ENCODE peak calls at places on chromosomes 4 and X, in four cellular contexts. One of them, this sample, is unnamed.

GRCh38 chr4:183165371-183165770 is 66.3 kb downstream of the WWC2 start:
- DNase-seq in K562: no peak
- DNase-seq in progenitor cell of endocrine pancreas: no peak
- DNase-seq in AG04450: no peak
- DNase-seq in this sample: no peak

GRCh38 chrX:85922821-85923220 is 124.5 kb downstream of the CHM start:
- DNase-seq in K562: no peak
- DNase-seq in progenitor cell of endocrine pancreas: no peak
- DNase-seq in AG04450: peak; percentile 24
- DNase-seq in this sample: peak; percentile 3

GRCh38 chr4:7524064-7524682 is 89.4 kb upstream of the PSAPL1 start:
- DNase-seq in AG04450: no peak
- DNase-seq in progenitor cell of endocrine pancreas: no peak
- DNase-seq in K562: no peak
- DNase-seq in this sample: no peak

GRCh38 chr4:26558166-26558895 is 25.6 kb upstream of the TBC1D19 start:
- DNase-seq in AG04450: no peak
- DNase-seq in K562: no peak
- DNase-seq in progenitor cell of endocrine pancreas: no peak
- DNase-seq in this sample: no peak

GRCh38 chr4:149766135-149766534 is 49.5 kb downstream of the IQCM start:
- DNase-seq in AG04450: no peak
- DNase-seq in progenitor cell of endocrine pancreas: no peak
- DNase-seq in K562: no peak
- DNase-seq in this sample: no peak

GRCh38 chrX:16786139-16786790 is at the start of gene TXLNG:
- DNase-seq in K562: peak; percentile 93
- DNase-seq in AG04450: peak; percentile 96
- DNase-seq in progenitor cell of endocrine pancreas: peak; percentile 98
- DNase-seq in this sample: peak; percentile 96

GRCh38 chr4:158042591-158043030 is 130.2 kb downstream of the GASK1B start:
- DNase-seq in progenitor cell of endocrine pancreas: no peak
- DNase-seq in K562: no peak
- DNase-seq in AG04450: peak; percentile 15
- DNase-seq in this sample: no peak

GRCh38 chr4:3280466-3280865 is 12.4 kb upstream of the RGS12 start:
- DNase-seq in K562: no peak
- DNase-seq in AG04450: no peak
- DNase-seq in progenitor cell of endocrine pancreas: no peak
- DNase-seq in this sample: no peak

GRCh38 chr4:8346838-8347605 is 77.5 kb downstream of the HTRA3 start:
- DNase-seq in progenitor cell of endocrine pancreas: no peak
- DNase-seq in K562: no peak
- DNase-seq in AG04450: no peak
- DNase-seq in this sample: no peak

GRCh38 chr4:159906051-159906450 is 803.2 kb downstream of the RAPGEF2 start:
- DNase-seq in K562: no peak
- DNase-seq in AG04450: no peak
- DNase-seq in progenitor cell of endocrine pancreas: no peak
- DNase-seq in this sample: no peak

GRCh38 chr4:40718571-40718970 is 31.2 kb upstream of the NSUN7 start:
- DNase-seq in AG04450: no peak
- DNase-seq in K562: no peak
- DNase-seq in progenitor cell of endocrine pancreas: no peak
- DNase-seq in this sample: no peak

GRCh38 chr4:73208376-73208775 is 50.2 kb downstream of the ANKRD17 start:
- DNase-seq in K562: no peak
- DNase-seq in AG04450: no peak
- DNase-seq in progenitor cell of endocrine pancreas: no peak
- DNase-seq in this sample: peak; percentile 29

GRCh38 chr4:17398035-17398434 is 113.9 kb downstream of the QDPR start:
- DNase-seq in AG04450: no peak
- DNase-seq in K562: no peak
- DNase-seq in progenitor cell of endocrine pancreas: no peak
- DNase-seq in this sample: no peak

GRCh38 chr4:151808120-151808529 is 47.3 kb upstream of the GATB start:
- DNase-seq in AG04450: no peak
- DNase-seq in K562: no peak
- DNase-seq in progenitor cell of endocrine pancreas: no peak
- DNase-seq in this sample: no peak

GRCh38 chr4:133668061-133668851 is 519.2 kb downstream of the PCDH10 start:
- DNase-seq in K562: no peak
- DNase-seq in progenitor cell of endocrine pancreas: no peak
- DNase-seq in AG04450: no peak
- DNase-seq in this sample: no peak

GRCh38 chr4:37661643-37662221 is 24.4 kb downstream of the RELL1 start:
- DNase-seq in progenitor cell of endocrine pancreas: no peak
- DNase-seq in AG04450: no peak
- DNase-seq in K562: no peak
- DNase-seq in this sample: no peak

GRCh38 chr4:143384381-143384994 is 47.8 kb downstream of the GAB1 start:
- DNase-seq in K562: no peak
- DNase-seq in AG04450: no peak
- DNase-seq in progenitor cell of endocrine pancreas: no peak
- DNase-seq in this sample: no peak

GRCh38 chr4:107402291-107402690 is 317.7 kb downstream of the PAPSS1 start:
- DNase-seq in progenitor cell of endocrine pancreas: no peak
- DNase-seq in K562: no peak
- DNase-seq in AG04450: no peak
- DNase-seq in this sample: no peak

GRCh38 chr4:73067971-73068394 is 1.5 kb downstream of the COX18 start:
- DNase-seq in progenitor cell of endocrine pancreas: no peak
- DNase-seq in AG04450: no peak
- DNase-seq in K562: no peak
- DNase-seq in this sample: peak; percentile 9

GRCh38 chr4:21656832-21657231 is 291.7 kb downstream of the KCNIP4 start:
- DNase-seq in K562: no peak
- DNase-seq in AG04450: no peak
- DNase-seq in progenitor cell of endocrine pancreas: no peak
- DNase-seq in this sample: peak; percentile 3

GRCh38 chrX:17738002-17738713 is 865 bp downstream of the SCML1 start:
- DNase-seq in K562: no peak
- DNase-seq in progenitor cell of endocrine pancreas: no peak
- DNase-seq in AG04450: no peak
- DNase-seq in this sample: peak; percentile 9

GRCh38 chr4:59570850-59571476 is 1629.2 kb upstream of the ADGRL3 start:
- DNase-seq in AG04450: no peak
- DNase-seq in progenitor cell of endocrine pancreas: no peak
- DNase-seq in K562: no peak
- DNase-seq in this sample: no peak

GRCh38 chr4:112270643-112271484 is 14.8 kb downstream of the TIFA start:
- DNase-seq in AG04450: peak; percentile 66
- DNase-seq in K562: no peak
- DNase-seq in progenitor cell of endocrine pancreas: no peak
- DNase-seq in this sample: peak; percentile 81

GRCh38 chrX:135421537-135421931 is 210 bp upstream of the SMIM10L2A start:
- DNase-seq in K562: peak; percentile 96
- DNase-seq in progenitor cell of endocrine pancreas: peak; percentile 78
- DNase-seq in AG04450: peak; percentile 6
- DNase-seq in this sample: no peak